ENCODE peak calls at places on chromosomes 3 and 15, in six cellular contexts. V, Z, E, D, S and H are unnamed samples.

GRCh38 chr3:84621823-84622222 is 337.0 kb upstream of the CADM2 start:
- DNase-seq in D (no peak), V (no peak), Z (no peak), E (no peak), S (no peak), H (no peak)

GRCh38 chr15:80072285-80072684 is 12.8 kb downstream of the ZFAND6 start:
- DNase-seq in S (peak; percentile 27), Z (no peak), D (peak; percentile 76), V (peak; percentile 91), E (no peak), H (peak; percentile 71)

GRCh38 chr15:41079717-41080116 is 36.4 kb downstream of the INO80 start:
- DNase-seq in D (no peak), E (no peak), S (no peak), Z (no peak), V (no peak), H (no peak)

GRCh38 chr3:45140392-45140791 is 5.8 kb downstream of the CDCP1 start:
- DNase-seq in S (no peak), E (no peak), Z (no peak), D (peak; percentile 51), V (peak; percentile 57), H (no peak)

GRCh38 chr3:23094890-23095462 is 108.2 kb upstream of the UBE2E2 start:
- DNase-seq in D (peak; percentile 71), V (peak; percentile 7), S (no peak), Z (no peak), E (no peak), H (no peak)

GRCh38 chr3:23232879-23233278 is 29.8 kb downstream of the UBE2E2 start:
- DNase-seq in E (no peak), D (no peak), S (no peak), Z (no peak), V (no peak), H (no peak)

GRCh38 chr3:166362698-166363097 is 525.5 kb upstream of the BCHE start:
- DNase-seq in Z (no peak), E (no peak), D (peak; percentile 4), S (no peak), V (no peak), H (no peak)

GRCh38 chr15:75966073-75966472 is 46.2 kb downstream of the NRG4 start:
- DNase-seq in S (no peak), E (no peak), D (peak; percentile 11), Z (no peak), V (peak; percentile 84), H (no peak)

GRCh38 chr3:98039322-98040024 is 4.4 kb upstream of the GABRR3 start:
- DNase-seq in Z (no peak), D (peak; percentile 55), E (peak; percentile 44), V (peak; percentile 87), S (peak; percentile 78), H (peak; percentile 45)

GRCh38 chr15:57158589-57158988 is 217.7 kb upstream of the CGNL1 start:
- DNase-seq in D (peak; percentile 49), Z (no peak), E (no peak), V (peak; percentile 48), S (no peak), H (no peak)

GRCh38 chr15:41013698-41014414 is 60.6 kb downstream of the CHAC1 start:
- DNase-seq in D (no peak), V (peak; percentile 86), E (no peak), S (no peak), Z (no peak), H (peak; percentile 41)

GRCh38 chr3:117407317-117407716 is 697.7 kb downstream of the TUSC7 start:
- DNase-seq in E (no peak), V (peak; percentile 27), S (no peak), Z (no peak), D (peak; percentile 5), H (peak; percentile 29)

GRCh38 chr3:144585408-144585807 is 613.8 kb downstream of the DIPK2A start:
- DNase-seq in V (no peak), E (no peak), S (no peak), Z (no peak), D (no peak), H (no peak)

GRCh38 chr3:105868450-105868744 is 415 bp downstream of the CBLB start:
- DNase-seq in S (peak; percentile 43), D (peak; percentile 18), E (peak; percentile 60), V (peak; percentile 52), Z (peak; percentile 82), H (peak; percentile 16)

GRCh38 chr15:32120577-32121465 is 90.5 kb downstream of the CHRNA7 start:
- DNase-seq in V (no peak), E (no peak), Z (no peak), S (no peak), D (no peak), H (no peak)

GRCh38 chr3:125280966-125281365 is 68.4 kb upstream of the SLC12A8 start:
- DNase-seq in V (peak; percentile 49), S (no peak), E (no peak), Z (no peak), D (peak; percentile 2), H (no peak)

GRCh38 chr3:13045904-13046568 is 27.2 kb downstream of the IQSEC1 start:
- DNase-seq in D (no peak), V (no peak), S (peak; percentile 47), E (peak; percentile 59), Z (peak; percentile 58), H (peak; percentile 57)

GRCh38 chr3:121943434-121943833 is 49.2 kb downstream of the SLC15A2 start:
- DNase-seq in E (no peak), S (no peak), V (no peak), D (no peak), Z (no peak), H (no peak)

GRCh38 chr15:91420689-91421088 is 320.6 kb downstream of the SV2B start:
- DNase-seq in Z (no peak), E (no peak), V (no peak), D (no peak), S (no peak), H (no peak)

GRCh38 chr15:73800662-73801345 is 47.7 kb upstream of the INSYN1 start:
- DNase-seq in D (peak; percentile 80), Z (no peak), V (peak; percentile 87), E (no peak), S (no peak), H (no peak)

GRCh38 chr3:116453676-116454346 is 8.5 kb upstream of the LSAMP start:
- DNase-seq in S (no peak), E (no peak), V (peak; percentile 30), Z (no peak), D (no peak), H (no peak)

GRCh38 chr15:66452971-66453580 is 44.5 kb downstream of the SNAPC5 start:
- DNase-seq in D (no peak), Z (no peak), S (peak; percentile 20), V (no peak), E (no peak), H (peak; percentile 22)

GRCh38 chr15:76204558-76204845 is 106.8 kb downstream of the ETFA start:
- DNase-seq in S (no peak), D (no peak), V (no peak), E (no peak), Z (no peak), H (no peak)

GRCh38 chr3:143266512-143266911 is 146.9 kb downstream of the CHST2 start:
- DNase-seq in S (peak; percentile 7), E (no peak), Z (no peak), D (no peak), V (no peak), H (no peak)

GRCh38 chr3:37765591-37766219 is 96.0 kb upstream of the CTDSPL start:
- DNase-seq in E (no peak), V (no peak), Z (no peak), S (peak; percentile 56), D (no peak), H (no peak)

GRCh38 chr3:105030211-105030610 is 336.5 kb upstream of the ALCAM start:
- DNase-seq in Z (no peak), S (no peak), E (no peak), V (no peak), D (no peak), H (no peak)

DNA sequence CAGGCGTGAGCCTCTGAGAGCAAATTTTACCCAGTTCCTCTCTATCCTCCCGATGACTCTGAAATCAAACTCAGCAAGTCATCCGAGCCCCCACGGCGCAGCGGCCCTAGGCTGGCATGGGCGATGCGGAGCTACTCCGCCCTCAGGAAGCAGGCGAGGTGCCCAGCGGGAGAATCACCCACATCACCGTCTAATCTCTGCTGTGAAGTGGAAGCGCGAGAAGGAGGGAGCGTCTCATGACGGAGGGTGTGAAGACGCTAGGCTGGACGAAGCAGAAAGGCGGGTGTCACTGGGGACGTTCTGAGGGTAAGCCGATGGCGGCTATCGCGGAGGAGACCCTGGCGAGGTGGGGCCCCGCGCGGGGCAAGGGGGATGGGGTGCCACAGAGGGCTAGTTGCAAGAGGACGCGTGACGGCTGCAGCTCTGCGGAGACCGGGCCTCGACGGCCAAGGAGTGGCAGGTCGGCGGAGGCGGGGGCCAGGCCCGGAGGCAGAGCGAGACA is 9.1 kb upstream of the GNAI2 start:
- DNase-seq in Z (no peak), V (no peak), E (peak; percentile 51), S (peak; percentile 51), D (no peak), H (peak; percentile 35)
- TF ChIP-seq CTCF in Z (no peak), V (no peak), E (no peak), S (no peak), D (no peak), H (no peak)

DNA sequence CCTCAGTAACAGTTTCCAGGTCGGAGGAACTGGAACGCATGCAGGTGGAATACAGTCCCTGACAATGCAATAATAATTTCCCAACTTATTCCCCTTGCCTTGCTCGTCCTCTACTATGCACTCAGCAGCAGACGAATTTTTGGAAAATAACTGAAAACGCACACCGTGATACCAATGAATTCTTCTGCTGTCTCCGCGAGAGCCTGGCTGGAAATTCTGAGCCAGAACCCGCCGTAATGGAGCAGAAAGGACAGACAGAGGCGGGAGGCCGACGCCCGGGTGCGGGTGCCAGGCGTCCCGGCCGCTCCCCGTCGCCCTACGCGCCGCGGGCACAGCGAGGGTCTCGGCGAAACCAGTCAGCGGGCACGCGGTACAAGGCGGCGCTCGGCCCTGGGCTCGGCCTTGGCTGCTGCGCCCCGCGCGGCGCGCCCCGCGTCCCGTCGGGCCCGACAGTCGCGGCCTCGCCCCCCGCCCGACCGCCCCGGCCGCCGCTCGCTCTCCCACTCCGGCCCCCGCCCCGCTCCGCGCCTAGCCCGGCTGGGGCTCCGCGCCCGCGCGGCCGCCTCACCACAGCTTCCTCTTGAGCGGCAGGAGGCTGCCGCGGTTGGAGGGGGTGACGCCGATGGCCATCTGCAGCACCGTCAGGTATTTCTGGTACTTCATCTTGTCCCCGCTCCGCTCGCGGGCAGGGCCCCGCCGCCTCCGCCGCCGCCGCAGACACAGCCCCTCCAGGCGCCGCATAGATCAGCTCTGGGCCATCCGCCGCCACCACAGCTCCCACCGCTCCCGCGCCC is 114.5 kb upstream of the GOLGA8J start:
- DNase-seq in D (peak; percentile 30), E (no peak), V (no peak), Z (no peak), S (no peak), H (peak; percentile 0)
- H3K27ac ChIP-seq in D (no peak overlapping the region), E (no peak overlapping the region), V (no peak overlapping the region), Z (no peak overlapping the region), S (peak overlapping the region; percentile 65), H (no peak overlapping the region)

DNA sequence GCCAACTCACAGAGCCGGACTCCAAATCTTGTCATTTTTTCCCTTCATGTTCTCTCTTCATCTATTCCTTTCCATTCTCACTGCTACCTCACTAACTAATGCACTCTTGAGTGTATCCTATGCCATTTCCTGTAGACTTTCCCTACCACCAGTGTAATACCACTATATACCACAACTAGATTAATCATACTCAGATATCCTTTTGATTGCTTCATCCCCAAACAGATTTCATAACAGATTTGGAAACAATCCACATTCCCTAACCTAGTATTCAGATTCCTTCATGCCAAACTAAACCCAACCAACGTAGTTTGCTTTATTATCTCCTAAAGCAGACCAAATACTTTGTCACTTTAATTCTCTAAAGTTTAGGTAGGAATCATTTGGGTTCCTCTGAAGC is 2.6 kb upstream of the PLOD2 start:
- DNase-seq in D (peak; percentile 79), V (peak; percentile 94), S (no peak), E (no peak), Z (no peak), H (no peak)
- TF ChIP-seq CTCF in D (peak; percentile 32), V (peak; percentile 30), S (no peak), E (peak; percentile 22), Z (peak; percentile 20), H (no peak)

GRCh38 chr15:89812847-89813320 is 1.8 kb downstream of the ANPEP start:
- DNase-seq in D (no peak), E (no peak), V (no peak), S (no peak), Z (no peak), H (no peak)
- H3K27ac ChIP-seq in D (peak overlapping the region; percentile 89), E (peak overlapping the region; percentile 52), V (no peak overlapping the region), S (peak overlapping the region; percentile 84), Z (peak overlapping the region; percentile 81), H (peak overlapping the region; percentile 98)